ENCODE peak calls at places on chromosomes 12 and 14, in nine cellular contexts. L is neuronal stem cell, M is HepG2, R is RWPE2, Z is colonic mucosa, E is MM.1S, G is heart right ventricle, B is tibial artery, H is lower lobe of right lung. U is an unnamed sample.

GRCh38 chr12:52691076-52691764 is 11.0 kb upstream of the KRT1 start:
- DNase-seq in M (no peak), R (no peak), G (peak), L (no peak), B (no peak), E (peak), H (no peak), Z (no peak), U (no peak)

GRCh38 chr12:54273981-54274380 is 5.9 kb downstream of the CBX5 start:
- DNase-seq in E (no peak), L (no peak), G (no peak), B (no peak), H (no peak), Z (no peak), M (no peak), R (no peak), U (no peak)

GRCh38 chr12:130335517-130336392 is 1.9 kb upstream of the PIWIL1 start:
- DNase-seq in E (peak), H (no peak), M (peak), R (no peak), G (no peak), Z (peak), B (no peak), L (peak), U (peak)

GRCh38 chr14:64060648-64061096 is 207.9 kb downstream of the SYNE2 start:
- DNase-seq in M (peak), E (peak), B (no peak), Z (peak), L (peak), H (no peak), G (no peak), R (no peak), U (peak)

GRCh38 chr12:102675672-102676071 is 195.3 kb upstream of the IGF1 start:
- DNase-seq in G (no peak), M (no peak), B (no peak), Z (no peak), L (no peak), E (no peak), R (no peak), H (no peak), U (no peak)

GRCh38 chr12:131088701-131089525 is 135.2 kb downstream of the ADGRD1 start:
- DNase-seq in H (peak), E (no peak), B (peak), Z (no peak), M (no peak), L (no peak), G (no peak), R (peak), U (no peak)

GRCh38 chr14:77554816-77555599 is 56.4 kb upstream of the ISM2 start:
- DNase-seq in Z (no peak), L (no peak), M (no peak), H (no peak), B (no peak), G (no peak), E (no peak), R (no peak), U (no peak)

GRCh38 chr12:68893741-68894140 is 39.2 kb downstream of the CPM start:
- DNase-seq in G (no peak), M (no peak), B (no peak), Z (no peak), L (no peak), R (no peak), H (no peak), E (no peak), U (no peak)

GRCh38 chr12:76586764-76587395 is 27.3 kb upstream of the OSBPL8 start:
- DNase-seq in B (no peak), H (no peak), E (peak), R (no peak), L (peak), Z (peak), M (peak), G (no peak), U (peak)

GRCh38 chr12:49137476-49137875 is 6.3 kb upstream of the TUBA1B start:
- DNase-seq in Z (no peak), M (no peak), B (no peak), G (no peak), L (no peak), E (no peak), H (no peak), R (no peak), U (no peak)

GRCh38 chr12:6782903-6783571 is 6.3 kb upstream of the CD4 start:
- DNase-seq in B (no peak), G (no peak), H (no peak), R (no peak), M (no peak), Z (no peak), E (no peak), L (no peak), U (no peak)

GRCh38 chr12:66270613-66271012 is 31.7 kb upstream of the HELB start:
- DNase-seq in B (no peak), H (no peak), G (no peak), E (no peak), L (no peak), Z (no peak), M (no peak), R (no peak), U (no peak)

GRCh38 chr12:107415834-107416233 is 269.8 kb upstream of the PWP1 start:
- DNase-seq in R (no peak), L (no peak), H (no peak), E (no peak), M (no peak), Z (no peak), B (no peak), G (no peak), U (no peak)

GRCh38 chr12:67885370-67886169 is 103.7 kb upstream of the IFNG-AS1 start:
- DNase-seq in E (no peak), B (no peak), M (no peak), G (no peak), Z (no peak), L (no peak), H (no peak), R (no peak), U (no peak)

GRCh38 chr12:17588968-17589367 is 501.0 kb downstream of the RERGL start:
- DNase-seq in H (no peak), Z (no peak), G (no peak), M (peak), R (no peak), E (peak), L (peak), B (no peak), U (peak)

GRCh38 chr14:67562025-67562775 is 29.1 kb downstream of the PLEKHH1 start:
- DNase-seq in B (no peak), G (no peak), Z (no peak), R (no peak), E (no peak), L (no peak), M (no peak), H (no peak), U (no peak)

GRCh38 chr12:122159879-122160278 is 14.1 kb downstream of the IL31 start:
- DNase-seq in H (no peak), M (no peak), G (no peak), L (no peak), R (no peak), Z (no peak), E (no peak), B (no peak), U (no peak)

GRCh38 chr12:51819851-51820720 is 28.4 kb downstream of the FIGNL2 start:
- DNase-seq in Z (peak), G (no peak), B (no peak), H (peak), M (no peak), E (no peak), R (no peak), L (no peak), U (no peak)

GRCh38 chr14:94644102-94644535 is 31.9 kb downstream of the SERPINA3 start:
- DNase-seq in R (no peak), L (no peak), Z (no peak), M (no peak), E (no peak), H (no peak), G (no peak), B (no peak), U (no peak)

GRCh38 chr12:3990356-3990975 is 117.3 kb upstream of the PARP11 start:
- DNase-seq in H (no peak), M (no peak), G (no peak), L (no peak), R (no peak), Z (no peak), E (no peak), B (no peak), U (no peak)

GRCh38 chr14:74029136-74029535 is 10.0 kb downstream of the BBOF1 start:
- DNase-seq in E (no peak), H (no peak), Z (no peak), M (no peak), L (no peak), B (no peak), G (no peak), R (no peak), U (no peak)

GRCh38 chr12:59408431-59408830 is 187.4 kb upstream of the SLC16A7 start:
- DNase-seq in M (no peak), E (no peak), H (no peak), B (no peak), R (no peak), Z (no peak), L (no peak), G (no peak), U (no peak)

GRCh38 chr14:50260511-50260910 is 29.1 kb upstream of the SOS2 start:
- DNase-seq in B (no peak), L (no peak), Z (no peak), R (no peak), M (peak), H (no peak), E (peak), G (no peak), U (no peak)

GRCh38 chr12:7162691-7163114 is 26.8 kb upstream of the PEX5 start:
- DNase-seq in E (no peak), L (no peak), Z (peak), B (no peak), G (no peak), H (peak), R (no peak), M (peak), U (peak)

GRCh38 chr12:51077930-51078329 is 5.5 kb downstream of the CSRNP2 start:
- DNase-seq in G (no peak), R (no peak), B (no peak), L (no peak), H (no peak), Z (no peak), E (no peak), M (no peak), U (no peak)

GRCh38 chr14:32621585-32621984 is 292.5 kb downstream of the AKAP6 start:
- DNase-seq in M (no peak), H (no peak), G (no peak), Z (no peak), L (no peak), R (no peak), E (no peak), B (no peak), U (no peak)

GRCh38 chr12:127241056-127241830 is 1025.7 kb upstream of the TMEM132C start:
- DNase-seq in B (peak), M (no peak), H (no peak), L (no peak), E (no peak), Z (no peak), G (no peak), R (peak), U (no peak)

GRCh38 chr14:96824283-96824682 is 27.1 kb downstream of the VRK1 start:
- DNase-seq in R (no peak), E (no peak), H (no peak), B (no peak), Z (no peak), L (no peak), M (no peak), G (no peak), U (no peak)

GRCh38 chr12:77133566-77133965 is 68.2 kb upstream of the E2F7 start:
- DNase-seq in H (no peak), B (no peak), G (peak), R (no peak), M (peak), E (peak), L (peak), Z (peak), U (peak)

GRCh38 chr12:39628836-39629235 is 9.2 kb upstream of the ABCD2 start:
- DNase-seq in Z (no peak), L (no peak), B (no peak), H (no peak), R (no peak), E (peak), G (no peak), M (no peak), U (no peak)

GRCh38 chr12:92396647-92397258 is 251.1 kb upstream of the BTG1 start:
- DNase-seq in L (no peak), R (no peak), H (no peak), M (no peak), E (no peak), G (no peak), Z (no peak), B (no peak), U (no peak)

GRCh38 chr14:88834883-88835431 is 10.5 kb downstream of the TTC8 start:
- DNase-seq in M (no peak), G (no peak), H (no peak), L (no peak), Z (no peak), E (no peak), B (no peak), R (no peak), U (no peak)

GRCh38 chr14:21047378-21047781 is 5.2 kb downstream of the RNASE7 start:
- DNase-seq in H (no peak), R (no peak), E (no peak), Z (no peak), L (no peak), G (no peak), B (no peak), M (no peak), U (no peak)

GRCh38 chr14:73100334-73100733 is 36.0 kb upstream of the PSEN1 start:
- DNase-seq in G (no peak), L (no peak), M (no peak), B (no peak), E (no peak), Z (no peak), H (no peak), R (no peak), U (no peak)

GRCh38 chr14:104680056-104680805 is 9.2 kb upstream of the INF2 start:
- DNase-seq in G (no peak), Z (peak), L (no peak), R (no peak), H (peak), M (no peak), E (no peak), B (peak), U (no peak)

GRCh38 chr12:5272061-5272820 is 159.7 kb upstream of the NTF3 start:
- DNase-seq in E (no peak), G (no peak), H (no peak), Z (peak), B (no peak), R (no peak), L (no peak), M (no peak), U (no peak)

GRCh38 chr12:115149685-115150378 is 465.9 kb upstream of the TBX3 start:
- DNase-seq in Z (no peak), E (no peak), H (no peak), B (no peak), L (no peak), R (no peak), G (no peak), M (no peak), U (no peak)

GRCh38 chr12:50297996-50298395 is 14.7 kb upstream of the LIMA1 start:
- DNase-seq in E (no peak), L (no peak), M (no peak), G (no peak), R (no peak), H (no peak), B (no peak), Z (peak), U (no peak)

GRCh38 chr14:101102875-101103274 is 199.4 kb upstream of the RTL1 start:
- DNase-seq in H (no peak), L (no peak), G (no peak), B (peak), Z (peak), R (no peak), M (no peak), E (no peak), U (no peak)

GRCh38 chr14:54902143-54902520 is 494 bp downstream of the GCH1 start:
- DNase-seq in L (peak), Z (peak), M (peak), E (peak), R (peak), B (peak), H (peak), G (peak), U (peak)
- H3K4me3 ChIP-seq in L (peak), Z (peak), M (peak), E (peak), R (peak), B (peak), H (peak), G (peak), U (peak)

DNA sequence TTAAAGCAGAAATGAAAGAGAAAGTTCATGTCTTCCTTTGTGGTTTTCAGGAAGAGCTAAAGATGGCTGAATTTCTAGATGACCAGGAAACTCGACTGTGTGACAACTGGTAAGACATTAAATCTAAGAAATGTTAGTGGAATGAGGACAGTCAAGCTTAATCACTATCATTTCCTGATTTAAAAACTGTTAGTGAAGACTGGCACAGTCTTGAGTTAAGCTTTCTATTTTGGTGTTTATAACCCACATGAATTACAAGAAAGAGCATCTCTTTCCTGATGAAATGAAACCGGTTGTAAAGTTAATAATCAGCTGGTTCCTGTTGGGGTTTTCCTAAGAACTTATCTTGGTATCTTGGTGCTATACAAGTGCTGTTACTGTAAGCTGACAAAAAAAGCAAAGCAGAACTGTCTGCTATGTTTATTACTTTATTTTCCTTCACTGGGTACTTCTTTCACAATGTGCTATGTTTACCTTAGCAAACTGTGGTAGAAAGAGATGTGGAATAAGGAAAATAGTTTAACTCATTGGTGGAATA is 5.2 kb downstream of the TRAFD1 start:
- DNase-seq in B (no peak), G (no peak), H (no peak), E (peak), M (no peak), Z (no peak), L (no peak), R (no peak), U (no peak)
- H3K4me3 ChIP-seq in B (no peak), G (no peak), H (peak), E (peak), M (no peak), Z (peak), L (no peak), R (no peak), U (no peak)

GRCh38 chr12:57741413-57741789 is 2.9 kb upstream of the AGAP2 start:
- DNase-seq in M (no peak), L (no peak), Z (no peak), H (no peak), E (no peak), G (no peak), B (no peak), R (no peak), U (no peak)

GRCh38 chr12:57739914-57740538 is 1.5 kb upstream of the AGAP2 start:
- DNase-seq in Z (no peak), M (no peak), E (no peak), G (no peak), B (no peak), H (no peak), L (no peak), R (no peak), U (no peak)

GRCh38 chr12:57738661-57739237 is at the start of gene AGAP2:
- DNase-seq in M (no peak), H (no peak), G (no peak), E (no peak), Z (no peak), L (no peak), B (no peak), R (no peak), U (no peak)

GRCh38 chr12:57739387-57739786 is 845 bp upstream of the AGAP2 start:
- DNase-seq in B (no peak), E (no peak), G (no peak), R (no peak), H (no peak), Z (no peak), L (no peak), M (no peak), U (no peak)

GRCh38 chr12:57740656-57741412 is 2.3 kb upstream of the AGAP2 start:
- DNase-seq in G (no peak), H (peak), B (no peak), M (no peak), Z (no peak), E (peak), R (no peak), L (no peak), U (no peak)
- H3K4me3 ChIP-seq in G (no peak), H (peak), B (no peak), M (no peak), Z (peak), E (peak), R (no peak), L (peak), U (no peak)

DNA sequence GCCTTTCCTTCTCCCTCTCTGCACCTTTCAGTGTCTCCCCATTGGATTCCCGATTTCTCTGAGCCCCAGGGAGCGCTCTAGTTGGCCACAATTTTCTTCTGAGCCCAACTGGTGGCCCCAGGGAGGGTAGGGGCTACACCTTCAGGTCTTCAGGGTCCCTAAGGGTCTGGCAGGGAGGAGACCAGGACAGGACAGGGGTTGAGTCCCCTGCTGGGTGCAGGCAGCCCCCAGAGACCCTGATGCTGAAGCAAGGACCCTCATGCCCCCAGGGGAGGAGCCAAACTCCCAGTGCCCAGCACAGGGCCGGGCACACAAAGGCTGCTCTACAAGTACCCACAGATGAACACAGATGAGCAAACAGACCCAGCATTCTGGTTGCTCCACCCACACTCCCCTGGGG is 12.7 kb downstream of the FOXN4 start:
- DNase-seq in R (no peak), G (no peak), H (no peak), Z (no peak), L (no peak), M (no peak), E (no peak), B (no peak), U (no peak)
- H3K4me3 ChIP-seq in R (no peak), G (no peak), H (no peak), Z (no peak), L (no peak), M (no peak), E (no peak), B (no peak), U (no peak)

GRCh38 chr12:57126061-57126460 is 2.2 kb upstream of the LRP1 start:
- DNase-seq in R (no peak), M (no peak), L (no peak), E (no peak), G (no peak), H (no peak), B (no peak), Z (peak), U (no peak)

GRCh38 chr12:57128519-57129247 is 400 bp downstream of the LRP1 start:
- DNase-seq in R (no peak), Z (peak), E (no peak), H (no peak), G (no peak), L (no peak), B (no peak), M (no peak), U (peak)

GRCh38 chr12:57127710-57128518 is at the start of gene LRP1:
- DNase-seq in G (peak), Z (peak), E (peak), B (peak), L (peak), R (peak), M (peak), H (peak), U (peak)

GRCh38 chr12:57126561-57126960 is 1.7 kb upstream of the LRP1 start:
- DNase-seq in M (no peak), Z (peak), B (no peak), G (no peak), L (no peak), H (no peak), R (no peak), E (no peak), U (no peak)

GRCh38 chr12:57127101-57127709 is 1.1 kb upstream of the LRP1 start:
- DNase-seq in B (peak), H (peak), E (peak), M (peak), L (peak), G (peak), Z (peak), R (no peak), U (no peak)
- H3K4me3 ChIP-seq in B (peak), H (peak), E (peak), M (peak), L (peak), G (peak), Z (peak), R (peak), U (peak)

GRCh38 chr12:65121956-65122469 is 908 bp upstream of the WIF1 start:
- DNase-seq in R (no peak), Z (no peak), E (no peak), B (no peak), G (no peak), M (no peak), L (no peak), H (no peak), U (no peak)

GRCh38 chr12:65123435-65124063 is 2.4 kb upstream of the WIF1 start:
- DNase-seq in H (no peak), E (peak), L (no peak), G (no peak), B (no peak), M (peak), R (no peak), Z (peak), U (peak)

GRCh38 chr12:65122661-65123060 is 1.6 kb upstream of the WIF1 start:
- DNase-seq in M (no peak), G (no peak), L (no peak), R (no peak), Z (no peak), E (no peak), H (no peak), B (no peak), U (no peak)

GRCh38 chr12:65119063-65119462 is 2.0 kb downstream of the WIF1 start:
- DNase-seq in M (no peak), R (no peak), E (no peak), H (no peak), Z (no peak), B (no peak), L (no peak), G (no peak), U (no peak)

GRCh38 chr12:65121049-65121955 is at the start of gene WIF1:
- DNase-seq in L (peak), H (peak), E (no peak), Z (no peak), G (peak), M (no peak), R (peak), B (no peak), U (peak)
- H3K4me3 ChIP-seq in L (peak), H (peak), E (peak), Z (peak), G (peak), M (no peak), R (peak), B (peak), U (peak)

GRCh38 chr12:27975222-27976136 is 2.9 kb upstream of the PTHLH start:
- DNase-seq in M (no peak), R (peak), L (peak), H (no peak), B (no peak), G (peak), E (no peak), Z (no peak), U (no peak)
- H3K4me3 ChIP-seq in M (no peak), R (peak), L (no peak), H (peak), B (peak), G (no peak), E (peak), Z (no peak), U (peak)

U was measured in NT2/D1.